ENCODE peak calls at places on chromosomes 12 and 14, in five cellular contexts. Z is lower leg skin, V is mesenchymal stem cell, P is NCI-H1092, A is cardiac muscle cell. O is an unnamed sample.

GRCh38 chr12:14907953-14908352 is 22.3 kb upstream of the MGP start:
- DNase-seq in Z (no peak), V (no peak), P (no peak), A (no peak), O (no peak)

GRCh38 chr14:62179367-62180018 is 417.3 kb downstream of the SNAPC1 start:
- DNase-seq in Z (peak), V (peak), P (peak), A (peak), O (no peak)

GRCh38 chr12:53659609-53660008 is 16.3 kb downstream of the ATP5MC2 start:
- DNase-seq in Z (no peak), V (peak), P (no peak), A (no peak), O (no peak)

GRCh38 chr12:100075598-100075997 is 67.1 kb downstream of the BLTP3B start:
- DNase-seq in Z (no peak), V (no peak), P (no peak), A (no peak), O (no peak)

GRCh38 chr12:124913474-124914391 is 717 bp downstream of the UBC start:
- DNase-seq in Z (peak), V (no peak), P (no peak), A (peak), O (peak)

GRCh38 chr12:124732275-124733075 is 131.2 kb downstream of the SCARB1 start:
- DNase-seq in Z (no peak), V (peak), P (no peak), A (peak), O (no peak)

GRCh38 chr14:52402812-52403526 is 88.9 kb downstream of the PTGER2 start:
- DNase-seq in Z (no peak), V (no peak), P (no peak), A (no peak), O (no peak)

GRCh38 chr14:30210630-30211029 is 283.0 kb upstream of the PRKD1 start:
- DNase-seq in Z (no peak), V (peak), P (no peak), A (no peak), O (no peak)

GRCh38 chr12:80752464-80752863 is 35.8 kb downstream of the MYF5 start:
- DNase-seq in Z (no peak), V (no peak), P (no peak), A (no peak), O (no peak)

GRCh38 chr12:124457287-124458219 is 109.9 kb downstream of the NCOR2 start:
- DNase-seq in Z (peak), V (peak), P (no peak), A (no peak), O (no peak)

GRCh38 chr14:79836577-79836976 is 374.7 kb downstream of the DIO2 start:
- DNase-seq in Z (no peak), V (no peak), P (no peak), A (no peak), O (no peak)